ENCODE peak calls at places on chromosomes 5 and 9, in five cellular contexts. Z, K, P, L and O are unnamed samples.

GRCh38 chr9:111350556-111350955 is 20.5 kb upstream of the OR2K2 start:
- DNase-seq in Z (no peak), K (no peak), P (no peak), L (no peak), O (no peak)

GRCh38 chr9:102354041-102354440 is 615.6 kb upstream of the GRIN3A start:
- DNase-seq in Z (no peak), K (no peak), P (no peak), L (no peak), O (no peak)

GRCh38 chr5:56064984-56065383 is 70.2 kb upstream of the IL6ST start:
- DNase-seq in Z (no peak), K (no peak), P (no peak), L (no peak), O (no peak)

GRCh38 chr9:111110805-111111204 is 72.5 kb upstream of the LPAR1 start:
- DNase-seq in Z (no peak), K (no peak), P (no peak), L (no peak), O (no peak)

GRCh38 chr5:111072949-111073682 is 1.6 kb downstream of the TSLP start:
- DNase-seq in Z (peak; percentile 74), K (no peak), P (peak; percentile 22), L (peak; percentile 36), O (peak; percentile 77)

GRCh38 chr5:57366744-57367143 is 115.9 kb downstream of the ACTBL2 start:
- DNase-seq in Z (no peak), K (no peak), P (no peak), L (peak; percentile 47), O (no peak)

GRCh38 chr5:141326088-141326854 is 4.0 kb upstream of the PCDHGA1 start:
- DNase-seq in Z (peak; percentile 59), K (peak; percentile 82), P (peak; percentile 69), L (peak; percentile 81), O (no peak)

GRCh38 chr9:133194597-133194996 is 14.5 kb downstream of the OBP2B start:
- DNase-seq in Z (no peak), K (no peak), P (no peak), L (no peak), O (no peak)

GRCh38 chr5:175466700-175467318 is 11.6 kb upstream of the SFXN1 start:
- DNase-seq in Z (no peak), K (no peak), P (no peak), L (no peak), O (no peak)

GRCh38 chr5:93581738-93582414 is 857 bp upstream of the NR2F1-AS1 start:
- DNase-seq in Z (no peak), K (no peak), P (no peak), L (peak; percentile 82), O (peak; percentile 70)

GRCh38 chr5:163306421-163306820 is 131.0 kb upstream of the CCNG1 start:
- DNase-seq in Z (peak; percentile 1), K (no peak), P (no peak), L (no peak), O (no peak)

GRCh38 chr5:142981886-142982820 is 212.0 kb downstream of the ARHGAP26 start:
- DNase-seq in Z (peak; percentile 11), K (peak; percentile 71), P (no peak), L (peak; percentile 86), O (no peak)

GRCh38 chr9:18474778-18475177 is 825 bp downstream of the ADAMTSL1 start:
- DNase-seq in Z (no peak), K (no peak), P (no peak), L (peak; percentile 34), O (no peak)

GRCh38 chr5:115838885-115839518 is 2.4 kb downstream of the ATG12 start:
- DNase-seq in Z (peak; percentile 36), K (no peak), P (peak; percentile 73), L (peak; percentile 58), O (peak; percentile 71)

GRCh38 chr5:151151793-151152192 is 5.8 kb downstream of the ANXA6 start:
- DNase-seq in Z (no peak), K (no peak), P (no peak), L (no peak), O (no peak)

GRCh38 chr5:137563646-137564474 is 64.7 kb upstream of the SPOCK1 start:
- DNase-seq in Z (no peak), K (no peak), P (no peak), L (peak; percentile 80), O (no peak)

GRCh38 chr9:131459056-131459455 is 43.7 kb upstream of the POMT1 start:
- DNase-seq in Z (no peak), K (peak; percentile 21), P (no peak), L (no peak), O (no peak)

GRCh38 chr9:131282688-131283422 is 6.5 kb upstream of the FAM78A start:
- DNase-seq in Z (peak; percentile 92), K (no peak), P (no peak), L (no peak), O (peak; percentile 60)

GRCh38 chr9:105608685-105609598 is 51.0 kb downstream of the FKTN start:
- DNase-seq in Z (peak; percentile 72), K (no peak), P (peak; percentile 24), L (peak; percentile 54), O (no peak)

GRCh38 chr5:39794511-39794910 is 369.7 kb upstream of the DAB2 start:
- DNase-seq in Z (no peak), K (no peak), P (no peak), L (no peak), O (no peak)

GRCh38 chr5:173556142-173557028 is 60.1 kb downstream of the BOD1 start:
- DNase-seq in Z (no peak), K (no peak), P (no peak), L (no peak), O (no peak)

GRCh38 chr9:92164490-92164889 is 49.3 kb upstream of the SPTLC1 start:
- DNase-seq in Z (no peak), K (no peak), P (no peak), L (no peak), O (peak; percentile 34)